ENCODE peak calls at places on chromosome X, in six cellular contexts. One of them, this sample, is unnamed.

GRCh38 chrX:154719132-154719675 is 31.7 kb downstream of the GAB3 start:
- DNase-seq in sigmoid colon: no peak
- DNase-seq in activated B cell treated with CpG ODN at 0.5 μM for 24 hours: no peak
- DNase-seq in stimulated activated CD8-positive, alpha-beta memory T cell treated with anti-CD3 and anti-CD28 coated beads, Interleukin-7, amount 100 ng/mL, for 24 hours: no peak
- DNase-seq in mesenchymal stem cell: peak; percentile 94
- DNase-seq in non-pigmented ciliary epithelial cell: no peak
- DNase-seq in this sample: no peak

GRCh38 chrX:43809463-43809862 is 72.8 kb downstream of the MAOB start:
- DNase-seq in sigmoid colon: no peak
- DNase-seq in activated B cell treated with CpG ODN at 0.5 μM for 24 hours: no peak
- DNase-seq in stimulated activated CD8-positive, alpha-beta memory T cell treated with anti-CD3 and anti-CD28 coated beads, Interleukin-7, amount 100 ng/mL, for 24 hours: no peak
- DNase-seq in mesenchymal stem cell: no peak
- DNase-seq in non-pigmented ciliary epithelial cell: no peak
- DNase-seq in this sample: no peak

GRCh38 chrX:39672405-39672804 is 425.4 kb downstream of the BCOR start:
- DNase-seq in sigmoid colon: no peak
- DNase-seq in activated B cell treated with CpG ODN at 0.5 μM for 24 hours: no peak
- DNase-seq in stimulated activated CD8-positive, alpha-beta memory T cell treated with anti-CD3 and anti-CD28 coated beads, Interleukin-7, amount 100 ng/mL, for 24 hours: no peak
- DNase-seq in mesenchymal stem cell: no peak
- DNase-seq in non-pigmented ciliary epithelial cell: no peak
- DNase-seq in this sample: no peak

GRCh38 chrX:19611636-19612376 is 96.5 kb upstream of the MAP3K15 start:
- DNase-seq in sigmoid colon: no peak
- DNase-seq in activated B cell treated with CpG ODN at 0.5 μM for 24 hours: no peak
- DNase-seq in stimulated activated CD8-positive, alpha-beta memory T cell treated with anti-CD3 and anti-CD28 coated beads, Interleukin-7, amount 100 ng/mL, for 24 hours: no peak
- DNase-seq in mesenchymal stem cell: no peak
- DNase-seq in non-pigmented ciliary epithelial cell: no peak
- DNase-seq in this sample: no peak

GRCh38 chrX:53374222-53374820 is 48.1 kb downstream of the SMC1A start:
- DNase-seq in sigmoid colon: no peak
- DNase-seq in activated B cell treated with CpG ODN at 0.5 μM for 24 hours: no peak
- DNase-seq in stimulated activated CD8-positive, alpha-beta memory T cell treated with anti-CD3 and anti-CD28 coated beads, Interleukin-7, amount 100 ng/mL, for 24 hours: no peak
- DNase-seq in mesenchymal stem cell: no peak
- DNase-seq in non-pigmented ciliary epithelial cell: no peak
- DNase-seq in this sample: no peak

GRCh38 chrX:8834393-8834792 is 33.2 kb upstream of the FAM9A start:
- DNase-seq in sigmoid colon: no peak
- DNase-seq in activated B cell treated with CpG ODN at 0.5 μM for 24 hours: no peak
- DNase-seq in stimulated activated CD8-positive, alpha-beta memory T cell treated with anti-CD3 and anti-CD28 coated beads, Interleukin-7, amount 100 ng/mL, for 24 hours: no peak
- DNase-seq in mesenchymal stem cell: no peak
- DNase-seq in non-pigmented ciliary epithelial cell: no peak
- DNase-seq in this sample: no peak

GRCh38 chrX:44400588-44400987 is 57.1 kb upstream of the EFHC2 start:
- DNase-seq in sigmoid colon: no peak
- DNase-seq in activated B cell treated with CpG ODN at 0.5 μM for 24 hours: no peak
- DNase-seq in stimulated activated CD8-positive, alpha-beta memory T cell treated with anti-CD3 and anti-CD28 coated beads, Interleukin-7, amount 100 ng/mL, for 24 hours: no peak
- DNase-seq in mesenchymal stem cell: peak; percentile 60
- DNase-seq in non-pigmented ciliary epithelial cell: peak; percentile 89
- DNase-seq in this sample: peak; percentile 27

GRCh38 chrX:53556868-53557267 is 122.7 kb upstream of the HSD17B10 start:
- DNase-seq in sigmoid colon: no peak
- DNase-seq in activated B cell treated with CpG ODN at 0.5 μM for 24 hours: no peak
- DNase-seq in stimulated activated CD8-positive, alpha-beta memory T cell treated with anti-CD3 and anti-CD28 coated beads, Interleukin-7, amount 100 ng/mL, for 24 hours: no peak
- DNase-seq in mesenchymal stem cell: no peak
- DNase-seq in non-pigmented ciliary epithelial cell: no peak
- DNase-seq in this sample: no peak

GRCh38 chrX:19790829-19791228 is 96.6 kb downstream of the SH3KBP1 start:
- DNase-seq in sigmoid colon: no peak
- DNase-seq in activated B cell treated with CpG ODN at 0.5 μM for 24 hours: no peak
- DNase-seq in stimulated activated CD8-positive, alpha-beta memory T cell treated with anti-CD3 and anti-CD28 coated beads, Interleukin-7, amount 100 ng/mL, for 24 hours: no peak
- DNase-seq in mesenchymal stem cell: no peak
- DNase-seq in non-pigmented ciliary epithelial cell: no peak
- DNase-seq in this sample: no peak

GRCh38 chrX:40462797-40463196 is 118.0 kb upstream of the ATP6AP2 start:
- DNase-seq in sigmoid colon: no peak
- DNase-seq in activated B cell treated with CpG ODN at 0.5 μM for 24 hours: no peak
- DNase-seq in stimulated activated CD8-positive, alpha-beta memory T cell treated with anti-CD3 and anti-CD28 coated beads, Interleukin-7, amount 100 ng/mL, for 24 hours: no peak
- DNase-seq in mesenchymal stem cell: no peak
- DNase-seq in non-pigmented ciliary epithelial cell: no peak
- DNase-seq in this sample: no peak

GRCh38 chrX:140440891-140441290 is 64.0 kb downstream of the SOX3 start:
- DNase-seq in sigmoid colon: no peak
- DNase-seq in activated B cell treated with CpG ODN at 0.5 μM for 24 hours: no peak
- DNase-seq in stimulated activated CD8-positive, alpha-beta memory T cell treated with anti-CD3 and anti-CD28 coated beads, Interleukin-7, amount 100 ng/mL, for 24 hours: no peak
- DNase-seq in mesenchymal stem cell: peak; percentile 20
- DNase-seq in non-pigmented ciliary epithelial cell: no peak
- DNase-seq in this sample: no peak

GRCh38 chrX:27987862-27988646 is 6.8 kb upstream of the DCAF8L1 start:
- DNase-seq in sigmoid colon: no peak
- DNase-seq in activated B cell treated with CpG ODN at 0.5 μM for 24 hours: no peak
- DNase-seq in stimulated activated CD8-positive, alpha-beta memory T cell treated with anti-CD3 and anti-CD28 coated beads, Interleukin-7, amount 100 ng/mL, for 24 hours: no peak
- DNase-seq in mesenchymal stem cell: no peak
- DNase-seq in non-pigmented ciliary epithelial cell: no peak
- DNase-seq in this sample: no peak

GRCh38 chrX:40140706-40141499 is 43.1 kb upstream of the BCOR start:
- DNase-seq in sigmoid colon: peak; percentile 72
- DNase-seq in activated B cell treated with CpG ODN at 0.5 μM for 24 hours: no peak
- DNase-seq in stimulated activated CD8-positive, alpha-beta memory T cell treated with anti-CD3 and anti-CD28 coated beads, Interleukin-7, amount 100 ng/mL, for 24 hours: no peak
- DNase-seq in mesenchymal stem cell: peak; percentile 50
- DNase-seq in non-pigmented ciliary epithelial cell: no peak
- DNase-seq in this sample: no peak

GRCh38 chrX:30875957-30876356 is 13.1 kb downstream of the TAB3 start:
- DNase-seq in sigmoid colon: no peak
- DNase-seq in activated B cell treated with CpG ODN at 0.5 μM for 24 hours: no peak
- DNase-seq in stimulated activated CD8-positive, alpha-beta memory T cell treated with anti-CD3 and anti-CD28 coated beads, Interleukin-7, amount 100 ng/mL, for 24 hours: no peak
- DNase-seq in mesenchymal stem cell: peak; percentile 83
- DNase-seq in non-pigmented ciliary epithelial cell: peak; percentile 41
- DNase-seq in this sample: peak; percentile 1

GRCh38 chrX:74419861-74420193 is 1.5 kb upstream of the SLC16A2 start:
- DNase-seq in sigmoid colon: no peak
- DNase-seq in activated B cell treated with CpG ODN at 0.5 μM for 24 hours: no peak
- DNase-seq in stimulated activated CD8-positive, alpha-beta memory T cell treated with anti-CD3 and anti-CD28 coated beads, Interleukin-7, amount 100 ng/mL, for 24 hours: no peak
- DNase-seq in mesenchymal stem cell: no peak
- DNase-seq in non-pigmented ciliary epithelial cell: no peak
- DNase-seq in this sample: no peak

GRCh38 chrX:139869796-139870195 is 63.1 kb downstream of the ATP11C start:
- DNase-seq in sigmoid colon: no peak
- DNase-seq in activated B cell treated with CpG ODN at 0.5 μM for 24 hours: no peak
- DNase-seq in stimulated activated CD8-positive, alpha-beta memory T cell treated with anti-CD3 and anti-CD28 coated beads, Interleukin-7, amount 100 ng/mL, for 24 hours: no peak
- DNase-seq in mesenchymal stem cell: no peak
- DNase-seq in non-pigmented ciliary epithelial cell: no peak
- DNase-seq in this sample: no peak

GRCh38 chrX:18886344-18887161 is 97.4 kb downstream of the PHKA2 start:
- DNase-seq in sigmoid colon: peak; percentile 88
- DNase-seq in activated B cell treated with CpG ODN at 0.5 μM for 24 hours: peak; percentile 36
- DNase-seq in stimulated activated CD8-positive, alpha-beta memory T cell treated with anti-CD3 and anti-CD28 coated beads, Interleukin-7, amount 100 ng/mL, for 24 hours: peak; percentile 20
- DNase-seq in mesenchymal stem cell: peak; percentile 54
- DNase-seq in non-pigmented ciliary epithelial cell: no peak
- DNase-seq in this sample: peak; percentile 46

This sample was measured in stimulated activated CD4-positive, alpha-beta T cell treated with anti-CD3 and anti-CD28 coated beads, Interleukin-12 subunit alpha, Interleukin-12 subunit beta, amount 100 ng/mL, for 24 hours.